ENCODE peak calls at places on chromosomes 1 and 21, in five cellular contexts. K, Z, B, L and O are unnamed samples.

GRCh38 chr1:84889437-84889836 is 3.6 kb downstream of the LPAR3 start:
- DNase-seq in K (no peak), Z (no peak), B (no peak), L (no peak), O (no peak)

GRCh38 chr1:223670458-223671159 is 5.1 kb upstream of the CAPN8 start:
- DNase-seq in K (peak), Z (no peak), B (no peak), L (peak), O (no peak)

GRCh38 chr1:111615874-111616715 is 3.5 kb upstream of the RAP1A start:
- DNase-seq in K (peak), Z (no peak), B (no peak), L (peak), O (no peak)

GRCh38 chr1:50978144-50978851 is 8.3 kb downstream of the CDKN2C start:
- DNase-seq in K (peak), Z (peak), B (peak), L (peak), O (no peak)

GRCh38 chr1:193971595-193971994 is 785.2 kb upstream of the B3GALT2 start:
- DNase-seq in K (no peak), Z (no peak), B (no peak), L (no peak), O (no peak)

GRCh38 chr1:81549588-81550127 is 251.1 kb upstream of the ADGRL2 start:
- DNase-seq in K (no peak), Z (no peak), B (no peak), L (peak), O (no peak)

GRCh38 chr1:26602378-26602959 is 72.9 kb downstream of the RPS6KA1 start:
- DNase-seq in K (peak), Z (no peak), B (no peak), L (peak), O (no peak)

GRCh38 chr1:19892129-19892528 is 9.9 kb downstream of the OTUD3 start:
- DNase-seq in K (no peak), Z (no peak), B (no peak), L (no peak), O (no peak)

GRCh38 chr1:220734571-220735326 is 13.4 kb upstream of the MTARC2 start:
- DNase-seq in K (no peak), Z (no peak), B (no peak), L (no peak), O (peak)

GRCh38 chr1:33468559-33468958 is 3.9 kb upstream of the ZSCAN20 start:
- DNase-seq in K (no peak), Z (no peak), B (no peak), L (no peak), O (no peak)

GRCh38 chr1:63322944-63323865 is 838 bp downstream of the FOXD3 start:
- DNase-seq in K (peak), Z (no peak), B (peak), L (peak), O (no peak)

GRCh38 chr21:29149771-29150425 is 19.5 kb downstream of the MAP3K7CL start:
- DNase-seq in K (no peak), Z (no peak), B (no peak), L (no peak), O (no peak)

GRCh38 chr1:37685722-37686121 is 6.6 kb upstream of the CDCA8 start:
- DNase-seq in K (no peak), Z (no peak), B (no peak), L (no peak), O (no peak)

GRCh38 chr1:37682334-37682987 is 9.9 kb upstream of the CDCA8 start:
- DNase-seq in K (peak), Z (peak), B (peak), L (peak), O (no peak)

GRCh38 chr1:37676281-37677243 is 15.8 kb upstream of the CDCA8 start:
- DNase-seq in K (no peak), Z (peak), B (no peak), L (peak), O (no peak)

GRCh38 chr1:37677808-37678207 is 14.5 kb upstream of the CDCA8 start:
- DNase-seq in K (no peak), Z (peak), B (no peak), L (peak), O (no peak)

GRCh38 chr1:37680933-37681332 is 11.4 kb upstream of the CDCA8 start:
- DNase-seq in K (no peak), Z (peak), B (peak), L (no peak), O (no peak)
- TF ChIP-seq CTCF in K (no peak), Z (no peak), B (no peak), L (no peak), O (no peak)

GRCh38 chr1:203593143-203593542 is 33.5 kb upstream of the ATP2B4 start:
- DNase-seq in K (no peak), Z (no peak), B (no peak), L (no peak), O (no peak)

GRCh38 chr1:203592728-203593127 is 33.9 kb upstream of the ATP2B4 start:
- DNase-seq in K (no peak), Z (no peak), B (no peak), L (no peak), O (no peak)

GRCh38 chr1:203591626-203592025 is 35.0 kb upstream of the ATP2B4 start:
- DNase-seq in K (no peak), Z (no peak), B (no peak), L (no peak), O (no peak)

GRCh38 chr1:203592156-203592555 is 34.5 kb upstream of the ATP2B4 start:
- DNase-seq in K (no peak), Z (no peak), B (no peak), L (no peak), O (no peak)

DNA sequence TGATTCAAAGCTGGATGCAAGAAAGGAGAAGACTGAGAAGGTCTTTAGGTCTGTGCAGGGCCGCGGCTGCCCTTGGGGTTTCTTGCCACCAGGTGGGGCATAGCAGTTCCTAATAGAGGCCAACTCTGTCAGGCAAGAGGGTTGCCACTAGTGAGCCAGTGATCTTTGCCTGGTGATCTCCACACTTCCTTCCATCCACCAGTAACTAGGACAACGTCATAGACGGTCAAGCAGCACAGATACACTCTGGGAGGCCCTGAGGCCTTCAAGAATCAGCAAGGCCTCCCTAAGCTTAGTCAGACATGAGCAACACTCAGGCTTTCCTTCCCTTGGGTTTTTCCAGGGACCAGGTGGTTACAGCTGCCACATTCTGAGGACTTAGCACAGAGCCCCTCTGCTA is 32.9 kb upstream of the ATP2B4 start:
- DNase-seq in K (peak), Z (no peak), B (no peak), L (peak), O (no peak)
- TF ChIP-seq CTCF in K (no peak), Z (no peak), B (no peak), L (peak), O (no peak)

GRCh38 chr1:226457307-226457712 is 49.4 kb upstream of the PARP1 start:
- DNase-seq in K (peak), Z (no peak), B (no peak), L (peak), O (no peak)
- TF ChIP-seq CTCF in K (peak), Z (no peak), B (no peak), L (no peak), O (no peak)

GRCh38 chr1:30380625-30380984 is 342.8 kb downstream of the MATN1 start:
- DNase-seq in K (no peak), Z (no peak), B (no peak), L (no peak), O (no peak)
- TF ChIP-seq CTCF in K (peak), Z (peak), B (no peak), L (no peak), O (no peak)

GRCh38 chr1:231178970-231179369 is 17.1 kb downstream of the TRIM67 start:
- DNase-seq in K (no peak), Z (no peak), B (no peak), L (no peak), O (no peak)
- TF ChIP-seq CTCF in K (no peak), Z (no peak), B (no peak), L (no peak), O (no peak)

GRCh38 chr1:41494351-41495170 is 10.1 kb upstream of the EDN2 start:
- DNase-seq in K (no peak), Z (no peak), B (no peak), L (no peak), O (no peak)

GRCh38 chr1:41497056-41497440 is 12.6 kb upstream of the EDN2 start:
- DNase-seq in K (no peak), Z (no peak), B (no peak), L (no peak), O (no peak)

GRCh38 chr1:41495171-41495948 is 10.9 kb upstream of the EDN2 start:
- DNase-seq in K (peak), Z (no peak), B (no peak), L (peak), O (no peak)

GRCh38 chr1:41497631-41498030 is 13.1 kb upstream of the EDN2 start:
- DNase-seq in K (no peak), Z (no peak), B (no peak), L (no peak), O (no peak)

GRCh38 chr1:41496080-41497055 is 11.9 kb upstream of the EDN2 start:
- DNase-seq in K (peak), Z (peak), B (peak), L (peak), O (peak)
- TF ChIP-seq CTCF in K (no peak), Z (peak), B (no peak), L (no peak), O (no peak)

DNA sequence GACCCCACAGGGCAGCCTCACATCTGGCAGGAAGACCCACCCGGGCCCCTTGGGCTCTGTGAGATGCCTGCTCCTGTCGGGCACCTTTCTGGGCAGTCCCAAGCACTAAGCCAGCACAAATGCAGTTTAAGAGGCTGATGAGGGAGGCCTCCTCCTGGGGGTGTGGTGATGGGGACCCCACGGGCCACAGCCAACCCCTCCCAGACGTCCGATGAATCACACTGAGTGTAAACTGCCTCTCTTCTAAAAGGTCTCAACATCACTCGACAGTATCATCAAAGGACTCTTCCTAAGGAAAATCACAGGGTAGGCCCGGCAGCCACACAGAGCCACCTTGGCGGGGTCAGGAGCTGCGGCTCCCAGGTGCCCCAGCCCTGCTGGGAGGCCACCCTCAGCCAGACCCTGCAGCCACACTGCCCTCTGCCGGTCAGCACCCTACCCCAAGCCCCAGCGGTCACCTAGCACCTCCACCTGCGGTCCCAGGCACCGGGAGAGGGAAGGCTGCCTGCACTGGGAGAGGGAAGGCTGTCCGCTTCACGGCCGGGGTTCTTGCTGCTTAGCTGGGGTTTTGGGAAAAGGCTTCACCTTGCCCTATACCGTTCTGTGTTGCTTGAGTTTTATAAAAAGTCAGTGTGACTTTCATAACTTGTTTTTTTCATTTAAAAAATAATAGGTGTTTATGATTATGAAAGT is 3.8 kb upstream of the PRKCZ start:
- DNase-seq in K (peak), Z (no peak), B (no peak), L (peak), O (no peak)
- TF ChIP-seq CTCF in K (peak), Z (no peak), B (no peak), L (peak), O (peak)